ENCODE peak calls at places on chromosomes 4 and X, in six cellular contexts. A is HFF-Myc, F is MM.1S, H is BE2C, R is AG09319, N is activated B cell treated with CpG ODN at 0.5 μM for 24 hours. L is an unnamed sample.
A peak's percentile ranks its signal among the peaks of the same experiment; 100 is the strongest.

GRCh38 chr4:2537011-2537830 is 774 bp downstream of the FAM193A start:
- DNase-seq in H (peak; percentile 58), F (peak; percentile 54), N (peak; percentile 66), A (no peak), R (no peak), L (no peak)

GRCh38 chrX:3142259-3143042 is 101.2 kb downstream of the ARSF start:
- DNase-seq in H (no peak), N (no peak), A (no peak), R (no peak), F (peak; percentile 24), L (no peak)

GRCh38 chr4:47224361-47224760 is 193.0 kb downstream of the GABRB1 start:
- DNase-seq in H (no peak), R (no peak), N (no peak), A (no peak), F (no peak), L (no peak)

GRCh38 chr4:8328866-8329559 is 59.5 kb downstream of the HTRA3 start:
- DNase-seq in R (no peak), H (peak; percentile 3), N (no peak), F (no peak), A (no peak), L (no peak)

GRCh38 chrX:150581093-150581775 is 12.8 kb downstream of the MTM1 start:
- DNase-seq in N (no peak), R (no peak), F (no peak), H (no peak), A (peak; percentile 35), L (no peak)

GRCh38 chr4:55851885-55852284 is 1.6 kb upstream of the EXOC1 start:
- DNase-seq in N (no peak), R (no peak), A (no peak), F (no peak), H (no peak), L (no peak)

GRCh38 chr4:129358571-129358970 is 262.6 kb downstream of the C4orf33 start:
- DNase-seq in F (peak; percentile 81), N (no peak), R (peak; percentile 20), A (no peak), H (no peak), L (no peak)

GRCh38 chrX:65871671-65872311 is 168.1 kb downstream of the VSIG4 start:
- DNase-seq in R (no peak), A (no peak), N (no peak), F (peak; percentile 19), H (no peak), L (no peak)

GRCh38 chr4:55069248-55069647 is 56.1 kb downstream of the KDR start:
- DNase-seq in A (no peak), H (no peak), R (no peak), N (no peak), F (no peak), L (no peak)

GRCh38 chr4:61254406-61254805 is 54.3 kb downstream of the ADGRL3 start:
- DNase-seq in H (no peak), F (no peak), R (no peak), N (no peak), A (no peak), L (no peak)

GRCh38 chrX:9682456-9682855 is 83.2 kb downstream of the GPR143 start:
- DNase-seq in H (no peak), N (no peak), F (no peak), A (no peak), R (no peak), L (no peak)

GRCh38 chrX:102029026-102029425 is 96.5 kb upstream of the TCEAL2 start:
- DNase-seq in A (no peak), N (no peak), F (no peak), R (no peak), H (no peak), L (no peak)

GRCh38 chr4:153242848-153243324 is 38.6 kb downstream of the TRIM2 start:
- DNase-seq in H (no peak), A (no peak), F (no peak), N (no peak), R (no peak), L (no peak)

GRCh38 chr4:180665481-180665880 is 1577.7 kb upstream of the TENM3 start:
- DNase-seq in F (peak; percentile 31), R (no peak), H (no peak), A (no peak), N (no peak), L (no peak)

GRCh38 chr4:109215511-109215910 is 86.9 kb downstream of the COL25A1 start:
- DNase-seq in N (no peak), A (no peak), R (no peak), H (no peak), F (no peak), L (no peak)

GRCh38 chr4:23373269-23373668 is 516.6 kb downstream of the PPARGC1A start:
- DNase-seq in R (no peak), F (no peak), N (no peak), A (no peak), H (no peak), L (no peak)

GRCh38 chrX:23766650-23767551 is 16.1 kb upstream of the SAT1 start:
- DNase-seq in F (no peak), R (no peak), H (peak; percentile 42), A (no peak), N (no peak), L (peak; percentile 17)

GRCh38 chr4:152245706-152246105 is 290.2 kb downstream of the FBXW7 start:
- DNase-seq in H (no peak), F (no peak), A (no peak), R (no peak), N (no peak), L (no peak)

GRCh38 chr4:2372488-2373030 is 45.9 kb downstream of the ZFYVE28 start:
- DNase-seq in N (no peak), A (no peak), F (no peak), H (no peak), R (no peak), L (no peak)

GRCh38 chrX:153875391-153876111 is 10.4 kb downstream of the L1CAM start:
- DNase-seq in A (no peak), F (peak; percentile 46), N (peak; percentile 53), H (peak; percentile 84), R (no peak), L (peak; percentile 90)

GRCh38 chr4:133152801-133153526 is 3.9 kb downstream of the PCDH10 start:
- DNase-seq in F (no peak), R (no peak), N (no peak), A (no peak), H (peak; percentile 8), L (no peak)

GRCh38 chr4:108143515-108143914 is 25.2 kb downstream of the LEF1 start:
- DNase-seq in N (no peak), A (no peak), R (no peak), H (no peak), F (no peak), L (no peak)

GRCh38 chr4:83454626-83455025 is 997 bp downstream of the HELQ start:
- DNase-seq in R (no peak), F (no peak), H (no peak), A (no peak), N (no peak), L (no peak)

GRCh38 chr4:83456184-83456501 is 285 bp downstream of the MRPS18C start:
- DNase-seq in A (no peak), N (no peak), H (no peak), R (no peak), F (no peak), L (no peak)

GRCh38 chr4:83455300-83456183 is at the start of the genes HELQ and MRPS18C:
- DNase-seq in N (peak; percentile 82), H (peak; percentile 97), F (peak; percentile 99), A (peak; percentile 97), R (peak; percentile 98), L (peak; percentile 89)
- TF ChIP-seq CTCF in N (no peak), H (no peak), F (peak; percentile 32), A (no peak), R (peak; percentile 29), L (no peak)

DNA sequence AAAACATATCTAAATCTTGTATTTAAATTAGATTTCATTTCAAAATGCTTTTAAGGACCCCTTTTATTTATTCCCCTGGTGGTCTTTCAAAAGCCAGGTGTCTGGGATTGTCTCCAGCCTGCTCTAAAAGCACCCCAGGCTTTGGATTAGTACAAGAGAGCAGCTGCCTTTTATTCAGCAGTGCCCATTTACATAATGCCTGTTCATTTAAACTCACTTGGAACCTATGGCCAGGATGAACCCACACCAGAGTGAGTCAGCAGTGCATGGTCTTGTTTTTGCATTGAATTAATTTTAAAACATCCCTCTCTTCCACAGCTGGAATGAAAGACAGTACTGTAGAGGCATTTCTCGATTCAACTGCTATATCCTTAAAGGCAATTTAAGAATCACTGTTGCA is 64.1 kb upstream of the TENM3 start:
- DNase-seq in N (no peak), H (peak; percentile 62), A (peak; percentile 22), R (no peak), F (no peak), L (no peak)
- TF ChIP-seq CTCF in N (no peak), H (no peak), A (no peak), R (no peak), F (no peak), L (no peak)

DNA sequence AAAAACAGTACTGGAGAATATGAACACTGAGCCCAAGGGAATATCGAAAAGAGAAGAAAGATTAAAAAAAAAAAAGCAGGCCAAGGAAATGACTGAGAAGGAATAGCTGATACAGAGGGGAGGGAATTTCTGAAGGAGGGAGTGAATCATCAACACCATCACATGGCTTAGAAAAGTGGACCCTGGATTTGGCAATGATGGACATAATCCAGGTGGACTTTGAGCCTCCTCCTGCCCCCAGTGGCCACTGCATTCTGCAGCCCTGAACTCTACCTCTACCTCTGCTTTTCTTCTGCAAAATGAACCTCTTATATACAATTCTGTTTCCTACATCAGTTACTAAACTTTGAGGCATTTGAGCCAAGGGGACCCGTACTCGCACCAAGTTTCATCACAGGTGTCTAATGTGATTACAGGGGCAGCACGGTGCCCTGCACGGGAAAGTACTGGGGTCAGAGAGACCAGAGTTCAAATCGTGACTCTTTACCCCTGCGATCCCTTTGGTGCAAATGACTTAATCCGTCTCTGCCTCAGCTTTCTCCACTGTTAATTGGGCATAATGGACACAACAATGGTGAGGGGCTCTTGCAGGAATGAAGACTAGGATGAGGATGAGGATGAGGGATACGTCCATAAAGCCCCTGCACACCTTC is 1.1 kb downstream of the OCIAD2 start:
- DNase-seq in R (no peak), N (no peak), F (no peak), H (no peak), A (no peak), L (no peak)
- TF ChIP-seq CTCF in R (no peak), N (no peak), F (peak; percentile 12), H (peak; percentile 17), A (no peak), L (no peak)

GRCh38 chr4:120263623-120264022 is 197.0 kb upstream of the MAD2L1 start:
- DNase-seq in F (no peak), A (no peak), R (no peak), N (no peak), H (no peak), L (no peak)

GRCh38 chr4:120261117-120261516 is 194.5 kb upstream of the MAD2L1 start:
- DNase-seq in A (no peak), H (no peak), F (no peak), R (no peak), N (no peak), L (no peak)

DNA sequence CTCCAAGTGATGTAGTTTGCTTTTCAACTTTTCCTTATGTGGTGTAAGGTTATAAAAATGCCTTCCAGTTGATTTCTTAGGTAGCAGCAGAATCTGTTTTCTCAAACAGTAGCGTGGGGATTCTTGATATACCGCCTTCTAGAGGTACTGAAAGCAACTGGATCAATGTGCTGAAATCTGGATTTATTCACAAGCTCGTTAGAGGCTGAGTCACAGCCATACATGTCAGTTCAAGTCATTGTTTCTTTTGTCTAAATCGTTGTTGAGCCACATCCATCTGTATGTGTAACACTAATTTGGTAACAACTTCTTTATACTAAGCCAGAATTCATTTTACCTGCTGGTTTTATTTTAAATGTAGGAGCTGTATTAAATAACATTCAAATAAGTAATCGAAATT is 200.0 kb upstream of the MAD2L1 start:
- DNase-seq in N (no peak), R (no peak), F (no peak), H (no peak), A (no peak), L (no peak)
- TF ChIP-seq CTCF in N (no peak), R (no peak), F (no peak), H (no peak), A (no peak), L (no peak)

L was measured in nephron progenitor cell.